ENCODE peak calls at places on chromosomes 12 and 14, in nine cellular contexts. V is kidney glomerular epithelial cell; O is psoas muscle; L is AG20443; S is kidney; T is stimulated activated CD4-positive, alpha-beta T cell treated with anti-CD3 and anti-CD28 coated beads, Interleukin-2, amount 100 ng/mL, for 24 hours; G is HFF-Myc; K is ELF-1; A is NCI-H146. U is an unnamed sample.

GRCh38 chr14:30108975-30109700 is 181.5 kb upstream of the PRKD1 start:
- DNase-seq in V (no peak), O (no peak), L (peak), S (no peak), T (no peak), G (no peak), K (no peak), A (no peak), U (no peak)

GRCh38 chr12:50157259-50157658 is 9.9 kb downstream of the CERS5 start:
- DNase-seq in V (no peak), O (no peak), L (no peak), S (no peak), T (no peak), G (no peak), K (no peak), A (no peak), U (no peak)

GRCh38 chr14:68736519-68736918 is 56.3 kb downstream of the ZFP36L1 start:
- DNase-seq in V (no peak), O (no peak), L (peak), S (no peak), T (no peak), G (no peak), K (peak), A (no peak), U (no peak)

GRCh38 chr14:104286496-104286895 is 148.1 kb downstream of the KIF26A start:
- DNase-seq in V (no peak), O (peak), L (no peak), S (peak), T (no peak), G (no peak), K (no peak), A (no peak), U (no peak)

GRCh38 chr12:43883311-43883710 is 47.4 kb downstream of the TMEM117 start:
- DNase-seq in V (no peak), O (no peak), L (no peak), S (no peak), T (no peak), G (no peak), K (no peak), A (no peak), U (no peak)

GRCh38 chr12:114342651-114343050 is 63.3 kb downstream of the TBX5 start:
- DNase-seq in V (no peak), O (no peak), L (no peak), S (no peak), T (no peak), G (peak), K (no peak), A (no peak), U (no peak)

GRCh38 chr14:30214456-30215090 is 286.9 kb upstream of the PRKD1 start:
- DNase-seq in V (peak), O (no peak), L (peak), S (no peak), T (no peak), G (peak), K (peak), A (peak), U (peak)

GRCh38 chr12:30330565-30330964 is 365.1 kb downstream of the IPO8 start:
- DNase-seq in V (no peak), O (no peak), L (no peak), S (no peak), T (no peak), G (no peak), K (no peak), A (no peak), U (no peak)

GRCh38 chr12:124422570-124423523 is 128.0 kb downstream of the RFLNA start:
- DNase-seq in V (peak), O (peak), L (peak), S (peak), T (no peak), G (peak), K (peak), A (peak), U (peak)

GRCh38 chr14:99946652-99947489 is 118.4 kb upstream of the EVL start:
- DNase-seq in V (peak), O (no peak), L (peak), S (no peak), T (peak), G (no peak), K (peak), A (no peak), U (peak)

GRCh38 chr12:68267892-68268396 is 14.5 kb upstream of the IL22 start:
- DNase-seq in V (no peak), O (no peak), L (peak), S (no peak), T (no peak), G (no peak), K (no peak), A (no peak), U (no peak)

GRCh38 chr12:119020377-119021360 is 39.3 kb downstream of the SRRM4 start:
- DNase-seq in V (no peak), O (no peak), L (no peak), S (no peak), T (no peak), G (no peak), K (peak), A (peak), U (peak)

GRCh38 chr12:8906781-8907180 is 7.5 kb upstream of the PHC1 start:
- DNase-seq in V (no peak), O (no peak), L (no peak), S (no peak), T (no peak), G (no peak), K (peak), A (no peak), U (no peak)

GRCh38 chr12:51004504-51004903 is 21.7 kb downstream of the SLC11A2 start:
- DNase-seq in V (no peak), O (no peak), L (no peak), S (no peak), T (no peak), G (no peak), K (peak), A (no peak), U (no peak)

GRCh38 chr12:109927622-109928021 is 27.5 kb downstream of the TCHP start:
- DNase-seq in V (peak), O (no peak), L (peak), S (no peak), T (peak), G (no peak), K (peak), A (peak), U (no peak)

GRCh38 chr14:101404426-101405170 is 156.7 kb upstream of the DIO3 start:
- DNase-seq in V (no peak), O (no peak), L (no peak), S (no peak), T (no peak), G (no peak), K (peak), A (no peak), U (no peak)

GRCh38 chr12:53551889-53552291 is 44.6 kb upstream of the NPFF start:
- DNase-seq in V (no peak), O (no peak), L (no peak), S (no peak), T (no peak), G (no peak), K (no peak), A (no peak), U (no peak)

GRCh38 chr12:93453633-93454032 is 11.9 kb upstream of the UBE2N start:
- DNase-seq in V (peak), O (no peak), L (peak), S (no peak), T (no peak), G (no peak), K (peak), A (no peak), U (no peak)

GRCh38 chr14:68137704-68138619 is 318.4 kb downstream of the RAD51B start:
- DNase-seq in V (peak), O (peak), L (peak), S (peak), T (no peak), G (peak), K (peak), A (peak), U (peak)

GRCh38 chr12:6182279-6182898 is 17.8 kb upstream of the CD9 start:
- DNase-seq in V (no peak), O (peak), L (peak), S (peak), T (no peak), G (peak), K (peak), A (peak), U (no peak)

GRCh38 chr12:20011200-20011599 is 357.1 kb upstream of the PDE3A start:
- DNase-seq in V (no peak), O (no peak), L (no peak), S (no peak), T (no peak), G (no peak), K (no peak), A (no peak), U (no peak)

GRCh38 chr14:40164083-40164482 is 731.9 kb upstream of the FBXO33 start:
- DNase-seq in V (peak), O (no peak), L (no peak), S (no peak), T (no peak), G (no peak), K (peak), A (no peak), U (no peak)

GRCh38 chr14:23294734-23295561 is 7.7 kb downstream of the PPP1R3E start:
- DNase-seq in V (peak), O (peak), L (peak), S (no peak), T (peak), G (no peak), K (peak), A (peak), U (peak)

GRCh38 chr14:36281309-36281708 is 39.1 kb downstream of the MBIP start:
- DNase-seq in V (no peak), O (no peak), L (no peak), S (no peak), T (no peak), G (no peak), K (no peak), A (no peak), U (no peak)

GRCh38 chr14:36467332-36467731 is 52.7 kb downstream of the NKX2-1 start:
- DNase-seq in V (no peak), O (no peak), L (no peak), S (no peak), T (no peak), G (no peak), K (no peak), A (no peak), U (no peak)

GRCh38 chr14:34032720-34033119 is 81.8 kb upstream of the EGLN3 start:
- DNase-seq in V (no peak), O (no peak), L (no peak), S (no peak), T (no peak), G (no peak), K (no peak), A (no peak), U (no peak)

GRCh38 chr14:35046751-35047536 is 872 bp downstream of the FAM177A1 start:
- DNase-seq in V (peak), O (peak), L (no peak), S (no peak), T (peak), G (no peak), K (no peak), A (peak), U (no peak)

GRCh38 chr12:79524507-79525148 is 166.1 kb downstream of the PAWR start:
- DNase-seq in V (no peak), O (no peak), L (no peak), S (no peak), T (no peak), G (no peak), K (no peak), A (no peak), U (no peak)